ENCODE peak calls at places on chromosome 16, in seven cellular contexts. One of them, this sample, is unnamed.
A peak's percentile ranks its signal among the peaks of the same experiment; 100 is the strongest.

GRCh38 chr16:55107851-55108250 is 177.2 kb downstream of the IRX5 start:
- DNase-seq in mesenchymal stem cell: no peak
- DNase-seq in H1: no peak
- DNase-seq in IMR-90: no peak
- DNase-seq in H9: no peak
- DNase-seq in neuronal stem cell: no peak
- DNase-seq in trophoblast cell: no peak
- DNase-seq in this sample: no peak

GRCh38 chr16:79127768-79128167 is 472.8 kb downstream of the MAF start:
- DNase-seq in H1: no peak
- DNase-seq in IMR-90: no peak
- DNase-seq in neuronal stem cell: no peak
- DNase-seq in mesenchymal stem cell: no peak
- DNase-seq in H9: no peak
- DNase-seq in trophoblast cell: no peak
- DNase-seq in this sample: no peak

GRCh38 chr16:69201291-69201690 is 14.3 kb downstream of the SNTB2 start:
- DNase-seq in IMR-90: no peak
- DNase-seq in neuronal stem cell: no peak
- DNase-seq in H1: no peak
- DNase-seq in trophoblast cell: no peak
- DNase-seq in mesenchymal stem cell: no peak
- DNase-seq in H9: no peak
- DNase-seq in this sample: no peak

GRCh38 chr16:28878083-28878926 is at the start of gene ATP2A1:
- DNase-seq in IMR-90: no peak
- DNase-seq in trophoblast cell: no peak
- DNase-seq in H1: no peak
- DNase-seq in H9: no peak
- DNase-seq in mesenchymal stem cell: no peak
- DNase-seq in neuronal stem cell: no peak
- DNase-seq in this sample: no peak

GRCh38 chr16:4313563-4314531 is 2.0 kb upstream of the GLIS2 start:
- DNase-seq in H9: peak; percentile 84
- DNase-seq in H1: no peak
- DNase-seq in trophoblast cell: peak; percentile 77
- DNase-seq in IMR-90: no peak
- DNase-seq in neuronal stem cell: no peak
- DNase-seq in mesenchymal stem cell: peak; percentile 59
- DNase-seq in this sample: peak; percentile 81

GRCh38 chr16:986411-986810 is 4.8 kb downstream of the SOX8 start:
- DNase-seq in H9: no peak
- DNase-seq in neuronal stem cell: no peak
- DNase-seq in IMR-90: no peak
- DNase-seq in H1: no peak
- DNase-seq in mesenchymal stem cell: no peak
- DNase-seq in trophoblast cell: no peak
- DNase-seq in this sample: no peak

GRCh38 chr16:16021646-16021987 is 72.2 kb downstream of the ABCC1 start:
- DNase-seq in trophoblast cell: no peak
- DNase-seq in mesenchymal stem cell: no peak
- DNase-seq in H1: no peak
- DNase-seq in H9: no peak
- DNase-seq in IMR-90: no peak
- DNase-seq in neuronal stem cell: no peak
- DNase-seq in this sample: no peak

GRCh38 chr16:30783280-30784109 is 3.5 kb downstream of the ZNF629 start:
- DNase-seq in H9: no peak
- DNase-seq in mesenchymal stem cell: no peak
- DNase-seq in IMR-90: no peak
- DNase-seq in trophoblast cell: no peak
- DNase-seq in neuronal stem cell: no peak
- DNase-seq in H1: no peak
- DNase-seq in this sample: no peak

GRCh38 chr16:82943371-82943770 is 316.6 kb downstream of the CDH13 start:
- DNase-seq in H1: no peak
- DNase-seq in mesenchymal stem cell: peak; percentile 11
- DNase-seq in trophoblast cell: no peak
- DNase-seq in IMR-90: peak; percentile 32
- DNase-seq in neuronal stem cell: no peak
- DNase-seq in H9: no peak
- DNase-seq in this sample: peak; percentile 8

GRCh38 chr16:23857256-23857891 is 21.6 kb downstream of the PRKCB start:
- DNase-seq in H9: no peak
- DNase-seq in IMR-90: no peak
- DNase-seq in trophoblast cell: no peak
- DNase-seq in neuronal stem cell: no peak
- DNase-seq in H1: no peak
- DNase-seq in mesenchymal stem cell: no peak
- DNase-seq in this sample: no peak

GRCh38 chr16:3113765-3114479 is 1.5 kb downstream of the ZNF205 start:
- DNase-seq in mesenchymal stem cell: peak; percentile 38
- DNase-seq in H1: no peak
- DNase-seq in neuronal stem cell: no peak
- DNase-seq in IMR-90: peak; percentile 56
- DNase-seq in H9: no peak
- DNase-seq in trophoblast cell: peak; percentile 45
- DNase-seq in this sample: no peak

GRCh38 chr16:9148376-9149015 is 57.1 kb downstream of the HAPSTR1 start:
- DNase-seq in neuronal stem cell: no peak
- DNase-seq in IMR-90: no peak
- DNase-seq in trophoblast cell: no peak
- DNase-seq in H1: no peak
- DNase-seq in mesenchymal stem cell: no peak
- DNase-seq in H9: no peak
- DNase-seq in this sample: peak; percentile 54

GRCh38 chr16:34802848-34803599 is 1343.6 kb downstream of the TP53TG3F start:
- DNase-seq in IMR-90: no peak
- DNase-seq in H9: no peak
- DNase-seq in mesenchymal stem cell: no peak
- DNase-seq in neuronal stem cell: no peak
- DNase-seq in H1: no peak
- DNase-seq in trophoblast cell: no peak
- DNase-seq in this sample: no peak

GRCh38 chr16:58506241-58507194 is 6.6 kb downstream of the NDRG4 start:
- DNase-seq in H9: peak; percentile 26
- DNase-seq in H1: no peak
- DNase-seq in neuronal stem cell: no peak
- DNase-seq in IMR-90: no peak
- DNase-seq in mesenchymal stem cell: no peak
- DNase-seq in trophoblast cell: no peak
- DNase-seq in this sample: no peak

GRCh38 chr16:77307764-77308561 is 108.8 kb downstream of the SYCE1L start:
- DNase-seq in neuronal stem cell: no peak
- DNase-seq in H1: no peak
- DNase-seq in mesenchymal stem cell: peak; percentile 53
- DNase-seq in H9: no peak
- DNase-seq in IMR-90: peak; percentile 50
- DNase-seq in trophoblast cell: peak; percentile 31
- DNase-seq in this sample: peak; percentile 11

GRCh38 chr16:35188288-35189155 is 1729.1 kb downstream of the TP53TG3F start:
- DNase-seq in H9: no peak
- DNase-seq in H1: no peak
- DNase-seq in IMR-90: no peak
- DNase-seq in neuronal stem cell: no peak
- DNase-seq in trophoblast cell: no peak
- DNase-seq in mesenchymal stem cell: no peak
- DNase-seq in this sample: peak; percentile 1

GRCh38 chr16:56956076-56956475 is 5.7 kb upstream of the CETP start:
- DNase-seq in H9: no peak
- DNase-seq in neuronal stem cell: no peak
- DNase-seq in H1: no peak
- DNase-seq in trophoblast cell: no peak
- DNase-seq in IMR-90: no peak
- DNase-seq in mesenchymal stem cell: no peak
- DNase-seq in this sample: no peak

GRCh38 chr16:56950881-56951771 is 10.6 kb upstream of the CETP start:
- DNase-seq in mesenchymal stem cell: peak; percentile 55
- DNase-seq in H1: no peak
- DNase-seq in IMR-90: peak; percentile 51
- DNase-seq in neuronal stem cell: peak; percentile 24
- DNase-seq in H9: peak; percentile 78
- DNase-seq in trophoblast cell: peak; percentile 74
- DNase-seq in this sample: peak; percentile 79

GRCh38 chr16:56950455-56950854 is 11.3 kb upstream of the CETP start:
- DNase-seq in H9: no peak
- DNase-seq in IMR-90: no peak
- DNase-seq in trophoblast cell: no peak
- DNase-seq in neuronal stem cell: no peak
- DNase-seq in mesenchymal stem cell: no peak
- DNase-seq in H1: no peak
- DNase-seq in this sample: no peak

GRCh38 chr16:56950051-56950450 is 11.7 kb upstream of the CETP start:
- DNase-seq in H1: no peak
- DNase-seq in neuronal stem cell: no peak
- DNase-seq in mesenchymal stem cell: no peak
- DNase-seq in H9: no peak
- DNase-seq in IMR-90: no peak
- DNase-seq in trophoblast cell: no peak
- DNase-seq in this sample: no peak

DNA sequence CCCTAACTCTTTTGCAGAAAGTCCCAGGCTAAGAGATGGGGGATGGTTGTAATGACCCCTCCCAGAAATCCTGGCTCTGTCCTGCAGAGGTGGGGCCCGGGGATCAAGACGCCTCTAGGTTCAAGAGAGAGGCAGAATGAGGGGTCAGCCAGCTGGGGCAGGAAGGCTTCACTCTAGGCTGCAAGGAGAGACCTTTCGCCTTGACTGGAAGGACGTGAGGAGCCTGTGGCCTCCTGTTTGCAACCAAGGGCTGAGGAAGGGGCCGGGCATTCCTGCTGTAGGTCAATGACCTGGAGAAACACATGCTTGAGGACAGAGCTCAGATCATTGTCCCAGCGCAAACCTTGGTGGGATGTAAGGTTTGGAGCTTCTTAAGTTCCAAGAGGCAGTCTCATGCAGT is 8.7 kb upstream of the CETP start:
- DNase-seq in mesenchymal stem cell: no peak
- DNase-seq in H1: no peak
- DNase-seq in IMR-90: no peak
- DNase-seq in neuronal stem cell: no peak
- DNase-seq in trophoblast cell: no peak
- DNase-seq in H9: no peak
- DNase-seq in this sample: no peak
- H2BK5ac ChIP-seq in mesenchymal stem cell: no peak overlapping the region
- H2BK5ac ChIP-seq in H1: no peak overlapping the region
- H2BK5ac ChIP-seq in IMR-90: no peak overlapping the region
- H2BK5ac ChIP-seq in neuronal stem cell: no peak overlapping the region
- H2BK5ac ChIP-seq in trophoblast cell: no peak overlapping the region
- H2BK5ac ChIP-seq in H9: no peak overlapping the region
- H2BK5ac ChIP-seq in this sample: no peak overlapping the region

DNA sequence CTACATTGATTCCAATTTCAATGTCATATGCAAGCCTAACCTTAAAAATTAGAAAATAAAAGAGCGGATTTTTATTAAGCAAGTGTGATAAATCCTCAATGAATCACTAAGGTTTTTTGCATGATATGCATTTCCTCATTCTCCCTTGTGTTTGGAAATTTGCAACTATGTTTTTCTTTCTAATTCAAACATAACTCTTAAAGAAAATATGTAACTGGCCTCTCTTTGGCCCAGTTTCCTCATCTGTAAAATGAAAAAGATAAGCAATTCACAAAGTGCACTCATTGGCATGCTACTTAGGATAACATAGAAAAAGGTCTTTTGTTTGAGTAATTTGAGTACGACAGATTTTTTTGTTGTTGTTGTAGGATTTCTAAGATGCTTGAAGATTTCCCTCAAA is 295.5 kb downstream of the CDH11 start:
- DNase-seq in neuronal stem cell: no peak
- DNase-seq in IMR-90: peak; percentile 52
- DNase-seq in H1: no peak
- DNase-seq in trophoblast cell: no peak
- DNase-seq in H9: no peak
- DNase-seq in mesenchymal stem cell: no peak
- DNase-seq in this sample: no peak
- H2BK5ac ChIP-seq in neuronal stem cell: no peak overlapping the region
- H2BK5ac ChIP-seq in IMR-90: peak overlapping the region; percentile 69
- H2BK5ac ChIP-seq in H1: no peak overlapping the region
- H2BK5ac ChIP-seq in trophoblast cell: no peak overlapping the region
- H2BK5ac ChIP-seq in H9: no peak overlapping the region
- H2BK5ac ChIP-seq in mesenchymal stem cell: no peak overlapping the region
- H2BK5ac ChIP-seq in this sample: no peak overlapping the region

DNA sequence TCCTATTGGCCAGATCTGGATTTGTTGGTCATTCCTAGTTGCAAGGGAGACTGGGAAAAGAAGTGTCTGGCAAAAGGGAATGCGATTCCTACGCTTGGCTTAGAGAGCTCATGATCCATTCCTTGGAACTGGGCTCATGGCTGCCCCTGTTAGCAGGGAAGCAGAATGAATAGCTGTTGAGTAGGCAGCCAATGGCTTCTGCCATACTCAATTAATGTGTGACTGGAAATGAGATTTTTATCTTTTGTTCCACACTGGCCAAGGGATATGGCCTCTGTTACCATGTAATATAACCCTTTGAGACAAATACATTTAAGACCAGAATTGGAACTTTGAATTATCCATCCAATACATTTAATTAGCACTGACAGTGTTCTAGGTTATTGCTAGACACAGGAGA is 31.0 kb downstream of the FTO start:
- DNase-seq in IMR-90: no peak
- DNase-seq in trophoblast cell: no peak
- DNase-seq in H9: no peak
- DNase-seq in H1: no peak
- DNase-seq in neuronal stem cell: no peak
- DNase-seq in mesenchymal stem cell: no peak
- DNase-seq in this sample: no peak
- H2BK5ac ChIP-seq in IMR-90: no peak overlapping the region
- H2BK5ac ChIP-seq in trophoblast cell: no peak overlapping the region
- H2BK5ac ChIP-seq in H9: no peak overlapping the region
- H2BK5ac ChIP-seq in H1: no peak overlapping the region
- H2BK5ac ChIP-seq in neuronal stem cell: no peak overlapping the region
- H2BK5ac ChIP-seq in mesenchymal stem cell: no peak overlapping the region
- H2BK5ac ChIP-seq in this sample: no peak overlapping the region

DNA sequence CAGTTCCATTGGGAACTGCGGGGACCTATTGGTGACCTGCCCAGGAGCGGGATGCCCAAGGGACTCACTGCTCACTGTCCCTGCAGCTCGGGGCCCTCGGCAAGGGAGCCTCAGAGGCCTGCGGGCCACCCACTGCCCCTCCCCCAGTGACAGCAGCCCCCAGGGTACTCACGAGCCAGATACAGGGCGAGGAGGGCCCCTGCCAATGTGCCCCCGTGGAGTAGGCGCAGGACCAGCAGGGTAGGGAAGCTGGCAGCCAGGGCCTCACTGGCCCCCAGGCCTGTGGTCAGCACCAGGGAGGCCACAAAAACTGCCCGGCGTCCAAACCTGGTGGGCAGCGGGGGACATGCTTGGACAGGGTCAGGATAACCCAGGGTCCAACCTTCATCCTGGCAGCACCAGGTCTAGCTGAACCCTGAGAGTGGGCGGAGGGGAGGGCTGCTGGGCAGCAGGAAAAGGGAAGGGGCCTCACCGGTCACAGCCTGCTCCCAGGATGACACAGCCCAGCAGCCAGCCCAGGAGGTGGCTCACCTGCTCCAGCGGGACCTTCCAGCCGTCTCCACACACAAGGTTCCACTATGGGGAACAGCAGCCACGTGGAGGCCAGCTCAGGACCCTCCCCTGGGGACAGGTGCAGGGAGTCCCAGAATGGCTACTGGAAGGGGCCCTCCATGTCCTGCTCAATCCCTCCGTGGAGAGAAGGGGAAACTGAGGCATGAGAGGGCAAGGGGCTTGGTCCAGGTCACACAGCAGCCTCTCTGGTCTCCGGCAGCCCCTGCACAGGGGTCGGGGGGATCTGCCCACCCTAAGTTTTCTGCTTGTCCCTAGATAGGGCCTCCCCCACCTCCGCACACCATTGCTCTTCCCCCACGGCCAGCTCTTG is 855 bp downstream of the SLC22A31 start:
- DNase-seq in trophoblast cell: no peak
- DNase-seq in mesenchymal stem cell: no peak
- DNase-seq in neuronal stem cell: no peak
- DNase-seq in IMR-90: no peak
- DNase-seq in H1: no peak
- DNase-seq in H9: peak; percentile 28
- DNase-seq in this sample: no peak
- H2BK5ac ChIP-seq in trophoblast cell: no peak overlapping the region
- H2BK5ac ChIP-seq in mesenchymal stem cell: no peak overlapping the region
- H2BK5ac ChIP-seq in neuronal stem cell: peak overlapping the region; percentile 39
- H2BK5ac ChIP-seq in IMR-90: no peak overlapping the region
- H2BK5ac ChIP-seq in H1: no peak overlapping the region
- H2BK5ac ChIP-seq in H9: no peak overlapping the region
- H2BK5ac ChIP-seq in this sample: no peak overlapping the region